ENCODE peak calls at places on chromosomes 11 and 22, in ten cellular contexts. One of them, this sample, is unnamed.
A peak's percentile ranks its signal among the peaks of the same experiment; 100 is the strongest.

GRCh38 chr11:71102251-71102995 is 150.0 kb downstream of the SHANK2 start:
- DNase-seq in transverse colon: no peak
- DNase-seq in stomach: no peak
- DNase-seq in suprapubic skin: no peak
- DNase-seq in sigmoid colon: no peak
- DNase-seq in K562: no peak
- DNase-seq in tibial nerve: no peak
- DNase-seq in upper lobe of left lung: no peak
- DNase-seq in A549: no peak
- DNase-seq in esophagus muscularis mucosa: no peak
- DNase-seq in this sample: no peak

GRCh38 chr11:72626637-72626936 is 47.6 kb downstream of the PDE2A start:
- DNase-seq in transverse colon: no peak
- DNase-seq in stomach: no peak
- DNase-seq in suprapubic skin: no peak
- DNase-seq in sigmoid colon: no peak
- DNase-seq in K562: no peak
- DNase-seq in tibial nerve: no peak
- DNase-seq in upper lobe of left lung: no peak
- DNase-seq in A549: no peak
- DNase-seq in esophagus muscularis mucosa: no peak
- DNase-seq in this sample: no peak

GRCh38 chr11:111659201-111659600 is 57.0 kb downstream of the SIK2 start:
- DNase-seq in transverse colon: no peak
- DNase-seq in stomach: no peak
- DNase-seq in suprapubic skin: no peak
- DNase-seq in sigmoid colon: no peak
- DNase-seq in K562: no peak
- DNase-seq in tibial nerve: no peak
- DNase-seq in upper lobe of left lung: no peak
- DNase-seq in A549: no peak
- DNase-seq in esophagus muscularis mucosa: no peak
- DNase-seq in this sample: no peak

GRCh38 chr11:10378362-10378761 is 73.5 kb downstream of the ADM start:
- DNase-seq in transverse colon: no peak
- DNase-seq in stomach: no peak
- DNase-seq in suprapubic skin: no peak
- DNase-seq in sigmoid colon: no peak
- DNase-seq in K562: no peak
- DNase-seq in tibial nerve: peak; percentile 2
- DNase-seq in upper lobe of left lung: no peak
- DNase-seq in A549: no peak
- DNase-seq in esophagus muscularis mucosa: peak; percentile 64
- DNase-seq in this sample: no peak

GRCh38 chr11:17063171-17064002 is 14.1 kb downstream of the RPS13 start:
- DNase-seq in transverse colon: peak; percentile 74
- DNase-seq in stomach: peak; percentile 79
- DNase-seq in suprapubic skin: no peak
- DNase-seq in sigmoid colon: no peak
- DNase-seq in K562: peak; percentile 64
- DNase-seq in tibial nerve: peak; percentile 42
- DNase-seq in upper lobe of left lung: peak; percentile 60
- DNase-seq in A549: peak; percentile 57
- DNase-seq in esophagus muscularis mucosa: no peak
- DNase-seq in this sample: peak; percentile 63

GRCh38 chr11:20669833-20670684 is 673 bp downstream of the NELL1 start:
- DNase-seq in transverse colon: no peak
- DNase-seq in stomach: no peak
- DNase-seq in suprapubic skin: no peak
- DNase-seq in sigmoid colon: no peak
- DNase-seq in K562: no peak
- DNase-seq in tibial nerve: no peak
- DNase-seq in upper lobe of left lung: no peak
- DNase-seq in A549: no peak
- DNase-seq in esophagus muscularis mucosa: peak; percentile 60
- DNase-seq in this sample: no peak

GRCh38 chr11:56783448-56784041 is 35.0 kb upstream of the OR9G4 start:
- DNase-seq in transverse colon: no peak
- DNase-seq in stomach: no peak
- DNase-seq in suprapubic skin: no peak
- DNase-seq in sigmoid colon: no peak
- DNase-seq in K562: peak; percentile 13
- DNase-seq in tibial nerve: peak; percentile 10
- DNase-seq in upper lobe of left lung: no peak
- DNase-seq in A549: peak; percentile 79
- DNase-seq in esophagus muscularis mucosa: no peak
- DNase-seq in this sample: no peak

GRCh38 chr11:91164452-91164822 is 941.6 kb upstream of the CHORDC1 start:
- DNase-seq in transverse colon: no peak
- DNase-seq in stomach: no peak
- DNase-seq in suprapubic skin: no peak
- DNase-seq in sigmoid colon: no peak
- DNase-seq in K562: no peak
- DNase-seq in tibial nerve: no peak
- DNase-seq in upper lobe of left lung: no peak
- DNase-seq in A549: peak; percentile 20
- DNase-seq in esophagus muscularis mucosa: no peak
- DNase-seq in this sample: no peak

GRCh38 chr22:35314161-35314942 is 14.7 kb downstream of the TOM1 start:
- DNase-seq in transverse colon: peak; percentile 65
- DNase-seq in stomach: no peak
- DNase-seq in suprapubic skin: peak; percentile 63
- DNase-seq in sigmoid colon: peak; percentile 64
- DNase-seq in K562: no peak
- DNase-seq in tibial nerve: no peak
- DNase-seq in upper lobe of left lung: no peak
- DNase-seq in A549: no peak
- DNase-seq in esophagus muscularis mucosa: no peak
- DNase-seq in this sample: no peak

GRCh38 chr11:102111011-102111786 is 952 bp downstream of the YAP1 start:
- DNase-seq in transverse colon: peak; percentile 71
- DNase-seq in stomach: peak; percentile 79
- DNase-seq in suprapubic skin: peak; percentile 82
- DNase-seq in sigmoid colon: peak; percentile 89
- DNase-seq in K562: no peak
- DNase-seq in tibial nerve: peak; percentile 69
- DNase-seq in upper lobe of left lung: peak; percentile 79
- DNase-seq in A549: peak; percentile 86
- DNase-seq in esophagus muscularis mucosa: peak; percentile 94
- DNase-seq in this sample: peak; percentile 92

GRCh38 chr11:8719260-8720190 is 36.9 kb downstream of the RPL27A start:
- DNase-seq in transverse colon: peak; percentile 39
- DNase-seq in stomach: no peak
- DNase-seq in suprapubic skin: no peak
- DNase-seq in sigmoid colon: peak; percentile 92
- DNase-seq in K562: no peak
- DNase-seq in tibial nerve: peak; percentile 41
- DNase-seq in upper lobe of left lung: peak; percentile 43
- DNase-seq in A549: peak; percentile 70
- DNase-seq in esophagus muscularis mucosa: peak; percentile 94
- DNase-seq in this sample: peak; percentile 40

GRCh38 chr11:116874251-116874650 is 36.8 kb upstream of the APOA1 start:
- DNase-seq in transverse colon: no peak
- DNase-seq in stomach: no peak
- DNase-seq in suprapubic skin: no peak
- DNase-seq in sigmoid colon: no peak
- DNase-seq in K562: no peak
- DNase-seq in tibial nerve: no peak
- DNase-seq in upper lobe of left lung: no peak
- DNase-seq in A549: no peak
- DNase-seq in esophagus muscularis mucosa: no peak
- DNase-seq in this sample: no peak

GRCh38 chr11:107998761-107999160 is 9.9 kb upstream of the CUL5 start:
- DNase-seq in transverse colon: no peak
- DNase-seq in stomach: no peak
- DNase-seq in suprapubic skin: no peak
- DNase-seq in sigmoid colon: no peak
- DNase-seq in K562: no peak
- DNase-seq in tibial nerve: no peak
- DNase-seq in upper lobe of left lung: no peak
- DNase-seq in A549: no peak
- DNase-seq in esophagus muscularis mucosa: no peak
- DNase-seq in this sample: no peak

GRCh38 chr11:108002476-108002875 is 6.2 kb upstream of the CUL5 start:
- DNase-seq in transverse colon: no peak
- DNase-seq in stomach: no peak
- DNase-seq in suprapubic skin: no peak
- DNase-seq in sigmoid colon: no peak
- DNase-seq in K562: no peak
- DNase-seq in tibial nerve: no peak
- DNase-seq in upper lobe of left lung: no peak
- DNase-seq in A549: no peak
- DNase-seq in esophagus muscularis mucosa: no peak
- DNase-seq in this sample: no peak

GRCh38 chr11:108003623-108004022 is 5.1 kb upstream of the CUL5 start:
- DNase-seq in transverse colon: no peak
- DNase-seq in stomach: no peak
- DNase-seq in suprapubic skin: no peak
- DNase-seq in sigmoid colon: no peak
- DNase-seq in K562: no peak
- DNase-seq in tibial nerve: no peak
- DNase-seq in upper lobe of left lung: no peak
- DNase-seq in A549: no peak
- DNase-seq in esophagus muscularis mucosa: no peak
- DNase-seq in this sample: no peak

GRCh38 chr11:107996025-107996776 is 12.5 kb upstream of the CUL5 start:
- DNase-seq in transverse colon: peak; percentile 30
- DNase-seq in stomach: peak; percentile 66
- DNase-seq in suprapubic skin: no peak
- DNase-seq in sigmoid colon: no peak
- DNase-seq in K562: no peak
- DNase-seq in tibial nerve: no peak
- DNase-seq in upper lobe of left lung: no peak
- DNase-seq in A549: no peak
- DNase-seq in esophagus muscularis mucosa: no peak
- DNase-seq in this sample: no peak

GRCh38 chr11:107999759-108000455 is 8.8 kb upstream of the CUL5 start:
- DNase-seq in transverse colon: no peak
- DNase-seq in stomach: no peak
- DNase-seq in suprapubic skin: no peak
- DNase-seq in sigmoid colon: no peak
- DNase-seq in K562: peak; percentile 59
- DNase-seq in tibial nerve: no peak
- DNase-seq in upper lobe of left lung: no peak
- DNase-seq in A549: peak; percentile 61
- DNase-seq in esophagus muscularis mucosa: no peak
- DNase-seq in this sample: no peak
- TF ChIP-seq EP300 in transverse colon: no peak
- TF ChIP-seq EP300 in stomach: no peak
- TF ChIP-seq EP300 in suprapubic skin: no peak
- TF ChIP-seq EP300 in sigmoid colon: no peak
- TF ChIP-seq EP300 in K562: no peak
- TF ChIP-seq EP300 in tibial nerve: no peak
- TF ChIP-seq EP300 in upper lobe of left lung: no peak
- TF ChIP-seq EP300 in A549: no peak
- TF ChIP-seq EP300 in esophagus muscularis mucosa: no peak
- TF ChIP-seq EP300 in this sample: no peak

DNA sequence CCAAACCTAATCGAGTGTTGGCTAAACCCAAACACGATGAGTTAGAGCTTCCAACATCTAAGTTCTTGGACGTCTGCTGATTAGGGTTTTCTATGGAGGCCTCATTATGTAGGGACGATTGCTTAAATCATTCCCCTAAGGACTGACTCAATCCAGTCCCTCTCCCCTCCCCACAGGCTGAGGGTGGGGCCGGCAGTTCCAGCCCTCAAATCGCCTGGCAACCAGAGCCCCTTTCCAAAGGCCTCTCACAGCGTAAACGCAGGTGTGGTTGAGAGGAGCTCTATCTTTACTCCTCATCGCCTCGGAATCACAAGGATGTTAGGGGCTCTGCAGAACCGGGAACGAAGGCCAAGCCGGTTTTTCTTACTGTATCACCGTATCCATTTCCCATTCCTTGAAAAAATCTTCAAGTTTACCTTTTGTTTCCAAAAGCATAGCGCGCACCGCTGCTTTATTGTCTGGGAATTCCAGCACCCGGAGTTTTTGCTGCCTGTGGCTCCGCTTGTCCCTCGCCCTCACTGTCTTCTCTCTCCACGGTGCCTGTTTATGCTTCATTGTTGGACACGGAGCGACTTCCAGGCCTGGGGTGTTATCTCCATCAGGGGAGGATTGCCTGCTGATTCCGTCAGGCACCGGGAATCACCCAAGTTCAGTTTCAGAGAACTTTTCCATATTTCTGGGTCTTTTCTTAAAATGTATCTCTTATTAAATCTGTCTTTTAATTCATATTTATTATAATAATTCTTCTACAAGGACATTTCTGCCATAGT is 13.8 kb upstream of the IFITM3 start:
- DNase-seq in transverse colon: no peak
- DNase-seq in stomach: no peak
- DNase-seq in suprapubic skin: no peak
- DNase-seq in sigmoid colon: peak; percentile 75
- DNase-seq in K562: peak; percentile 54
- DNase-seq in tibial nerve: no peak
- DNase-seq in upper lobe of left lung: no peak
- DNase-seq in A549: no peak
- DNase-seq in esophagus muscularis mucosa: no peak
- DNase-seq in this sample: no peak
- TF ChIP-seq EP300 in transverse colon: no peak
- TF ChIP-seq EP300 in stomach: no peak
- TF ChIP-seq EP300 in suprapubic skin: no peak
- TF ChIP-seq EP300 in sigmoid colon: no peak
- TF ChIP-seq EP300 in K562: no peak
- TF ChIP-seq EP300 in tibial nerve: peak; percentile 9
- TF ChIP-seq EP300 in upper lobe of left lung: no peak
- TF ChIP-seq EP300 in A549: no peak
- TF ChIP-seq EP300 in esophagus muscularis mucosa: no peak
- TF ChIP-seq EP300 in this sample: no peak

GRCh38 chr22:50733521-50734342 is 4.3 kb upstream of the ACR start:
- DNase-seq in transverse colon: peak; percentile 5
- DNase-seq in stomach: no peak
- DNase-seq in suprapubic skin: peak; percentile 44
- DNase-seq in sigmoid colon: peak; percentile 52
- DNase-seq in K562: no peak
- DNase-seq in tibial nerve: no peak
- DNase-seq in upper lobe of left lung: peak; percentile 19
- DNase-seq in A549: no peak
- DNase-seq in esophagus muscularis mucosa: no peak
- DNase-seq in this sample: no peak
- TF ChIP-seq EP300 in transverse colon: no peak
- TF ChIP-seq EP300 in stomach: no peak
- TF ChIP-seq EP300 in suprapubic skin: no peak
- TF ChIP-seq EP300 in sigmoid colon: no peak
- TF ChIP-seq EP300 in K562: no peak
- TF ChIP-seq EP300 in tibial nerve: no peak
- TF ChIP-seq EP300 in upper lobe of left lung: no peak
- TF ChIP-seq EP300 in A549: no peak
- TF ChIP-seq EP300 in esophagus muscularis mucosa: no peak
- TF ChIP-seq EP300 in this sample: no peak

DNA sequence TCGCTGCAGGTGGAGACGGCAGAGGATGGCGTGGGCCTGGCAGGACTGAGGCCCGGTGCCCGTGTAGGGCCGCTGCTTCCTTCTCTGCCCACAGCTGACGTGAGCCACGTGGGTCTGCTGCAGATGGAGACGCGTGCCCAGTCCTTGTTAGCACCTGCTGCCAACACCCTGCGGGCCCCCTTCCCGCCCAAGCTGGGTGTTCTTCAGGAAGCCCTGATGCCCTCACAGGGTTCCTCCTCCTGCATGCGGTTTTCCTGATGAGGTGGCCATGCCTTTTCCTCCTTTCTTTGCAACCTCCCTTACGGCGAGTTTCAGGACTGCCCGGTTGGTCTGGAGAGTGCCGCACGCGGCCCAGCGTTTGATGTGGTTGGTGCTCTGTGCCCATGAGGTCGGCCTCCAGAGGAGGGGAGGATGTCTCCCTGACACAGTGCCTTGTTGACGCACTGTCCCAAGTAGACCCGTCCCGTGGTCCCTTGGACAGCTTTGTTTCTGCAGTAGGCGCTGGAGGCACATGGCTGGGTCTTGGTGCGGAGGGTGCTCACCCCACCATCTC is 44.7 kb downstream of the AP2A2 start:
- DNase-seq in transverse colon: no peak
- DNase-seq in stomach: no peak
- DNase-seq in suprapubic skin: no peak
- DNase-seq in sigmoid colon: no peak
- DNase-seq in K562: no peak
- DNase-seq in tibial nerve: no peak
- DNase-seq in upper lobe of left lung: no peak
- DNase-seq in A549: no peak
- DNase-seq in esophagus muscularis mucosa: no peak
- DNase-seq in this sample: no peak
- TF ChIP-seq EP300 in transverse colon: no peak
- TF ChIP-seq EP300 in stomach: no peak
- TF ChIP-seq EP300 in suprapubic skin: no peak
- TF ChIP-seq EP300 in sigmoid colon: no peak
- TF ChIP-seq EP300 in K562: no peak
- TF ChIP-seq EP300 in tibial nerve: no peak
- TF ChIP-seq EP300 in upper lobe of left lung: no peak
- TF ChIP-seq EP300 in A549: no peak
- TF ChIP-seq EP300 in esophagus muscularis mucosa: no peak
- TF ChIP-seq EP300 in this sample: no peak